ENCODE peak calls at places on chromosomes 1 and 21, in nine cellular contexts. R is transverse colon, P is WERI-Rb-1, K is A549, Y is fibroblast of pulmonary artery, Z is brain microvascular endothelial cell, C is heart left ventricle, H is psoas muscle, O is chondrocyte. X is an unnamed sample.
A peak's percentile ranks its signal among the peaks of the same experiment; 100 is the strongest.

GRCh38 chr1:198143797-198144196 is 13.0 kb upstream of the NEK7 start:
- DNase-seq in R (no peak), P (no peak), K (no peak), Y (no peak), Z (no peak), C (no peak), H (no peak), O (no peak), X (no peak)

GRCh38 chr1:155984341-155984740 is 6.0 kb upstream of the ARHGEF2 start:
- DNase-seq in R (no peak), P (no peak), K (no peak), Y (no peak), Z (no peak), C (no peak), H (no peak), O (no peak), X (no peak)

GRCh38 chr1:11841245-11842153 is 6.1 kb downstream of the NPPA start:
- DNase-seq in R (no peak), P (peak; percentile 53), K (no peak), Y (peak; percentile 16), Z (no peak), C (no peak), H (no peak), O (no peak), X (no peak)

GRCh38 chr1:200129480-200129879 is 102.0 kb downstream of the NR5A2 start:
- DNase-seq in R (no peak), P (no peak), K (no peak), Y (no peak), Z (no peak), C (no peak), H (no peak), O (no peak), X (no peak)

GRCh38 chr1:112264553-112264952 is 131.5 kb upstream of the CTTNBP2NL start:
- DNase-seq in R (no peak), P (no peak), K (no peak), Y (peak; percentile 39), Z (no peak), C (no peak), H (no peak), O (no peak), X (no peak)

GRCh38 chr1:52576074-52576473 is 23.2 kb upstream of the TUT4 start:
- DNase-seq in R (no peak), P (no peak), K (no peak), Y (no peak), Z (no peak), C (no peak), H (no peak), O (no peak), X (no peak)

GRCh38 chr1:25066731-25067520 is 136.8 kb upstream of the RUNX3 start:
- DNase-seq in R (no peak), P (no peak), K (no peak), Y (no peak), Z (no peak), C (no peak), H (no peak), O (peak; percentile 42), X (no peak)

GRCh38 chr1:111104981-111105380 is 34.9 kb downstream of the DRAM2 start:
- DNase-seq in R (no peak), P (no peak), K (no peak), Y (no peak), Z (no peak), C (no peak), H (no peak), O (no peak), X (no peak)

GRCh38 chr1:160777486-160778089 is 18.4 kb upstream of the LY9 start:
- DNase-seq in R (peak; percentile 49), P (peak; percentile 36), K (peak; percentile 27), Y (peak; percentile 22), Z (no peak), C (no peak), H (no peak), O (no peak), X (no peak)

GRCh38 chr1:99554727-99555126 is 91.2 kb upstream of the PALMD start:
- DNase-seq in R (no peak), P (no peak), K (no peak), Y (no peak), Z (no peak), C (no peak), H (no peak), O (no peak), X (no peak)

GRCh38 chr21:41235214-41235613 is 67.3 kb downstream of the BACE2 start:
- DNase-seq in R (no peak), P (no peak), K (no peak), Y (peak; percentile 9), Z (no peak), C (no peak), H (no peak), O (no peak), X (no peak)

GRCh38 chr1:22250724-22251123 is 107.8 kb upstream of the WNT4 start:
- DNase-seq in R (peak; percentile 38), P (no peak), K (no peak), Y (no peak), Z (no peak), C (no peak), H (peak; percentile 65), O (no peak), X (no peak)

GRCh38 chr1:66532798-66533783 is 862 bp upstream of the SGIP1 start:
- DNase-seq in R (no peak), P (no peak), K (no peak), Y (peak; percentile 90), Z (peak; percentile 87), C (peak; percentile 54), H (peak; percentile 58), O (peak; percentile 84), X (peak; percentile 91)

GRCh38 chr1:29890201-29890959 is 654.1 kb downstream of the PTPRU start:
- DNase-seq in R (no peak), P (no peak), K (no peak), Y (no peak), Z (no peak), C (no peak), H (no peak), O (no peak), X (no peak)

GRCh38 chr1:29655945-29656866 is 419.9 kb downstream of the PTPRU start:
- DNase-seq in R (no peak), P (peak; percentile 51), K (no peak), Y (no peak), Z (no peak), C (no peak), H (no peak), O (no peak), X (no peak)

GRCh38 chr1:97090725-97091124 is 369.1 kb downstream of the PTBP2 start:
- DNase-seq in R (no peak), P (no peak), K (no peak), Y (no peak), Z (no peak), C (no peak), H (no peak), O (no peak), X (no peak)

GRCh38 chr1:44500181-44501021 is 95.3 kb downstream of the RNF220 start:
- DNase-seq in R (no peak), P (peak; percentile 78), K (no peak), Y (peak; percentile 48), Z (peak; percentile 26), C (peak; percentile 28), H (no peak), O (no peak), X (no peak)
- TF ChIP-seq CTCF in R (peak; percentile 6), P (peak; percentile 64), K (peak; percentile 5), Y (peak; percentile 50), Z (peak; percentile 75), C (peak; percentile 39), H (peak; percentile 24), O (peak; percentile 71), X (peak; percentile 37)

DNA sequence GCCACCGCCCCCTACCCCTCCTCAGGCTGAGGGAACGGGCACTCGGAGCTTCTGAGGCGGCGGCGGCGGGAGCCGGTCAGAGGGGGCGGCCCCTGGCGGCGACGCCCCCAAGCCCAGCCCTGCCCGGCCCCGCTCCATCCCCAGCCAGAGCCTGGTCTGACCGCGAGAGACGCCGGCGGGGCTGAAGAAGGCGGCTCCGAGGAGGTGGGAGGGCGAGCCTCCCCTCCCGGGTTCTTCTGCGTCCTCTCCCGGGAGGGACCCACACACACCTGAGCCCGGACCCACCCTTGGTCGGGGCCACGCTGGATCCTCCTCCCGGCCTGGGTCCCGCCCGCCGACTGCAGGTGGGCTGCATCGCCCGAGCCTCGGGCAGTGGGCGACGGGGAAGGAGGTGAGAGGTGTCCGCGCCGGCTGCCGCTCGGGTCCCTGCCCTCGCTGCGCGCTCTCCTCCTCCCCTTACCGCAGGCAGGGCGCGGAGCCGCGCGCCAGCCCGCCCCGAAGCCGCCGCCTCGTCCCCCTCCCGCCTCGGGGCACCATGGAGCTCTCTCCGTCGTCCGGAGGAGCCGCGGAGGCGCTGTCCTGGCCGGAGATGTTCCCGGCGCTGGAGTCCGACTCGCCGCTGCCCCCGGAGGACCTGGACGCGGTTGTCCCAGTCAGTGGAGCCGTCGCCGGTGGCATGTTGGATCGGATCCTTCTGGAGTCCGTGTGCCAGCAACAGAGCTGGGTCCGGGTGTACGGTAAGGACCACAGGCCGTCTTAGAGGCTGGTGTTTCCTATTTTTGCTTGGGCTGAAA is at the start of gene RASAL2:
- DNase-seq in R (peak; percentile 66), P (peak; percentile 85), K (peak; percentile 82), Y (peak; percentile 60), Z (peak; percentile 43), C (peak; percentile 71), H (peak; percentile 87), O (peak; percentile 96), X (no peak)
- TF ChIP-seq CTCF in R (peak; percentile 4), P (peak; percentile 29), K (no peak), Y (peak; percentile 19), Z (peak; percentile 52), C (no peak), H (peak; percentile 32), O (peak; percentile 57), X (peak; percentile 31)

GRCh38 chr1:15949453-15950245 is 26.3 kb downstream of the ZBTB17 start:
- DNase-seq in R (peak; percentile 88), P (no peak), K (peak; percentile 74), Y (peak; percentile 98), Z (peak; percentile 97), C (peak; percentile 84), H (peak; percentile 94), O (no peak), X (peak; percentile 69)

GRCh38 chr1:15950302-15950701 is 25.6 kb downstream of the ZBTB17 start:
- DNase-seq in R (no peak), P (no peak), K (no peak), Y (no peak), Z (no peak), C (no peak), H (no peak), O (no peak), X (no peak)

GRCh38 chr1:15947382-15948090 is 28.4 kb downstream of the ZBTB17 start:
- DNase-seq in R (no peak), P (no peak), K (no peak), Y (no peak), Z (no peak), C (no peak), H (no peak), O (no peak), X (no peak)

GRCh38 chr1:15948091-15948591 is 27.8 kb downstream of the ZBTB17 start:
- DNase-seq in R (no peak), P (no peak), K (no peak), Y (no peak), Z (no peak), C (no peak), H (no peak), O (no peak), X (no peak)

GRCh38 chr1:15948600-15949452 is 27.1 kb downstream of the ZBTB17 start:
- DNase-seq in R (peak; percentile 60), P (no peak), K (no peak), Y (peak; percentile 97), Z (peak; percentile 95), C (peak; percentile 80), H (peak; percentile 82), O (no peak), X (peak; percentile 74)
- TF ChIP-seq CTCF in R (no peak), P (no peak), K (no peak), Y (no peak), Z (peak; percentile 25), C (no peak), H (no peak), O (no peak), X (no peak)

GRCh38 chr21:36584980-36585940 is 105.3 kb upstream of the CLDN14 start:
- DNase-seq in R (no peak), P (peak; percentile 25), K (no peak), Y (no peak), Z (no peak), C (no peak), H (no peak), O (no peak), X (no peak)
- TF ChIP-seq CTCF in R (no peak), P (peak; percentile 53), K (no peak), Y (no peak), Z (peak; percentile 42), C (no peak), H (no peak), O (peak; percentile 21), X (no peak)